ENCODE peak calls at places on chromosomes 13 and 19, in four cellular contexts. K, U, G and B are unnamed samples.

GRCh38 chr19:51324082-51324481 is 12.6 kb downstream of the IGLON5 start:
- DNase-seq in K (no peak), U (no peak), G (no peak), B (no peak)

GRCh38 chr13:74243637-74244526 is 109.7 kb upstream of the KLF12 start:
- DNase-seq in K (no peak), U (no peak), G (no peak), B (peak; percentile 76)

GRCh38 chr19:48064509-48064908 is 20.6 kb upstream of the CABP5 start:
- DNase-seq in K (peak; percentile 29), U (peak; percentile 77), G (peak; percentile 23), B (peak; percentile 54)

GRCh38 chr13:21674271-21675009 is 3.6 kb downstream of the FGF9 start:
- DNase-seq in K (peak; percentile 40), U (peak; percentile 53), G (no peak), B (no peak)

GRCh38 chr19:3124630-3125029 is 11.2 kb upstream of the GNA15 start:
- DNase-seq in K (no peak), U (no peak), G (no peak), B (no peak)

GRCh38 chr19:7870571-7871279 is 3.5 kb downstream of the PRR36 start:
- DNase-seq in K (peak; percentile 98), U (peak; percentile 81), G (peak; percentile 82), B (no peak)

GRCh38 chr19:52307275-52307674 is 10.3 kb downstream of the ZNF480 start:
- DNase-seq in K (peak; percentile 51), U (peak; percentile 79), G (no peak), B (peak; percentile 19)

GRCh38 chr19:17043744-17044143 is 17.1 kb upstream of the CPAMD8 start:
- DNase-seq in K (no peak), U (no peak), G (no peak), B (no peak)

GRCh38 chr13:40401911-40402776 is 264.3 kb downstream of the FOXO1 start:
- DNase-seq in K (no peak), U (peak; percentile 48), G (no peak), B (peak; percentile 92)

GRCh38 chr13:74026753-74027152 is 107.5 kb downstream of the KLF12 start:
- DNase-seq in K (peak; percentile 81), U (peak; percentile 96), G (no peak), B (peak; percentile 37)

GRCh38 chr13:39567569-39567968 is 35.4 kb downstream of the LHFPL6 start:
- DNase-seq in K (no peak), U (no peak), G (no peak), B (no peak)

GRCh38 chr13:97258801-97259200 is 36.7 kb downstream of the MBNL2 start:
- DNase-seq in K (no peak), U (peak; percentile 42), G (no peak), B (peak; percentile 64)

GRCh38 chr19:31181535-31181934 is 167.7 kb downstream of the TSHZ3 start:
- DNase-seq in K (no peak), U (no peak), G (no peak), B (no peak)

GRCh38 chr19:8127311-8127710 is 22.1 kb downstream of the FBN3 start:
- DNase-seq in K (no peak), U (no peak), G (no peak), B (no peak)

GRCh38 chr13:90485441-90485840 is 862.0 kb upstream of the MIR17HG start:
- DNase-seq in K (no peak), U (no peak), G (no peak), B (peak; percentile 65)

GRCh38 chr13:99367663-99368448 is 60.7 kb upstream of the GPR183 start:
- DNase-seq in K (no peak), U (peak; percentile 35), G (no peak), B (no peak)

GRCh38 chr13:46622918-46623256 is 69.9 kb downstream of the LRCH1 start:
- DNase-seq in K (no peak), U (no peak), G (no peak), B (peak; percentile 84)

GRCh38 chr19:46634045-46634655 is 1.9 kb downstream of the GNG8 start:
- DNase-seq in K (peak; percentile 97), U (peak; percentile 95), G (peak; percentile 87), B (peak; percentile 64)

GRCh38 chr13:30907167-30907761 is 1.2 kb downstream of the MEDAG start:
- DNase-seq in K (no peak), U (peak; percentile 25), G (no peak), B (peak; percentile 51)

GRCh38 chr19:18194554-18195238 is 1.7 kb downstream of the MPV17L2 start:
- DNase-seq in K (peak; percentile 77), U (peak; percentile 61), G (no peak), B (peak; percentile 34)

GRCh38 chr13:53368948-53369347 is 340.3 kb downstream of the OLFM4 start:
- DNase-seq in K (no peak), U (peak; percentile 29), G (no peak), B (no peak)

GRCh38 chr13:44308352-44308751 is 65.3 kb upstream of the SERP2 start:
- DNase-seq in K (no peak), U (no peak), G (no peak), B (no peak)

GRCh38 chr19:55284405-55285058 is 735 bp downstream of the BRSK1 start:
- DNase-seq in K (peak; percentile 67), U (peak; percentile 48), G (no peak), B (no peak)

GRCh38 chr13:23709521-23709920 is 139.3 kb downstream of the TNFRSF19 start:
- DNase-seq in K (no peak), U (peak; percentile 39), G (no peak), B (peak; percentile 25)

GRCh38 chr13:99962242-99962641 is 9.3 kb downstream of the ZIC5 start:
- DNase-seq in K (no peak), U (no peak), G (no peak), B (no peak)

GRCh38 chr13:42348576-42348975 is 76.6 kb downstream of the AKAP11 start:
- DNase-seq in K (no peak), U (no peak), G (no peak), B (no peak)

GRCh38 chr13:40230833-40231266 is 435.6 kb downstream of the FOXO1 start:
- DNase-seq in K (no peak), U (no peak), G (no peak), B (no peak)

GRCh38 chr13:101757446-101758039 is 305.1 kb downstream of the ITGBL1 start:
- DNase-seq in K (no peak), U (peak; percentile 54), G (no peak), B (peak; percentile 50)

GRCh38 chr13:72527333-72527732 is 200.1 kb downstream of the MZT1 start:
- DNase-seq in K (no peak), U (no peak), G (peak; percentile 9), B (no peak)

GRCh38 chr13:30849611-30850010 is 56.5 kb upstream of the MEDAG start:
- DNase-seq in K (no peak), U (no peak), G (no peak), B (no peak)

GRCh38 chr13:43354147-43354945 is 331.0 kb downstream of the DNAJC15 start:
- DNase-seq in K (no peak), U (no peak), G (no peak), B (no peak)

GRCh38 chr13:30779608-30780007 is 44.3 kb downstream of the ALOX5AP start:
- DNase-seq in K (no peak), U (no peak), G (no peak), B (no peak)

GRCh38 chr13:39676315-39676876 is 20.9 kb downstream of the COG6 start:
- DNase-seq in K (no peak), U (peak; percentile 53), G (no peak), B (peak; percentile 39)

GRCh38 chr19:15672580-15673175 is at the start of gene CYP4F12:
- DNase-seq in K (no peak), U (no peak), G (no peak), B (no peak)

GRCh38 chr13:93963266-93964131 is 516.0 kb downstream of the DCT start:
- DNase-seq in K (no peak), U (peak; percentile 65), G (no peak), B (peak; percentile 61)

GRCh38 chr13:99985243-99985874 is 3.8 kb downstream of the ZIC2 start:
- DNase-seq in K (peak; percentile 65), U (peak; percentile 81), G (no peak), B (no peak)

DNA sequence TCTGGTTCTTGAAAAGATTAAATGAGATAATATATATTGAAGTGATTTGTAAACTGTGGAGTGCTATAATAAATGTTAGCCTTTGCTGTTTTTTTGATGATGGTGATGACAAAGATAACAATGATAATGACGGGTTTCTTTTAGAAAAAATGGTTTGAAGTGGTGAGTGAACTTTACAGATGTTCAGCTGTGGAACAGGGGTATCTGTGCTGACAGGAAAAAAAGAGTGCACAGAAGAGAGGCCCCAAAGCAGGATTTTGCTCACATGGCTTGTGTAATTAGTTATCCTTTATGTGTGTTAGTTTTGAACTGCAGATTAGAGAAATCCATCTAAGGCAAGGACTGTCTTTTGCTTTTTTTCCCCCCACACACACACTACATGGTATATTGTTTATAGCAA is 119.2 kb downstream of the CYSLTR2 start:
- DNase-seq in K (no peak), U (no peak), G (no peak), B (no peak)
- H3K4me2 ChIP-seq in K (no peak overlapping the region), U (no peak overlapping the region), G (no peak overlapping the region), B (no peak overlapping the region)

DNA sequence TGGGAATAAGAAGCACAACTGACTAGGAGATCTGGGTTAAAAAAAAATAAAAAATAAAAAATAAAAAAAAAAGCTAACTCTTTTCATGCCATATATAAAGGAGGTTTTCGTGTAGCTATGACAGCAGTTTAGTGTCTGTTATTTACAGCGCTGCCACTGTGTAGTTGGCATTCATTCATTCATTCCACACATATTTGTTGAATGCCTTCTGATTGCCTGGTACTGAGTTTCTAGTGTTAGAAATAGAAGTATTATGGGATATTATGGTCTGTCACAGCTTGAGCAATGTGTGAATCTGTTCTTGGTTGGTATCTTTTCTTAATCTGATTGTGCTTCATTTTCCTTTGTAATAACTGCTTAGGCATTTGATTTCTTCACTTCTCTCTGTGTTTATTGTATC is 237.4 kb downstream of the NBEA start:
- DNase-seq in K (no peak), U (no peak), G (no peak), B (no peak)
- H4K5ac ChIP-seq in K (no peak overlapping the region), U (no peak overlapping the region), G (no peak overlapping the region), B (no peak overlapping the region)

GRCh38 chr19:5686647-5687359 is 3.3 kb upstream of the RPL36 start:
- DNase-seq in K (peak; percentile 97), U (peak; percentile 96), G (peak; percentile 90), B (peak; percentile 83)
- H3K4ac ChIP-seq in K (no peak overlapping the region), U (no peak overlapping the region), G (no peak overlapping the region), B (no peak overlapping the region)

DNA sequence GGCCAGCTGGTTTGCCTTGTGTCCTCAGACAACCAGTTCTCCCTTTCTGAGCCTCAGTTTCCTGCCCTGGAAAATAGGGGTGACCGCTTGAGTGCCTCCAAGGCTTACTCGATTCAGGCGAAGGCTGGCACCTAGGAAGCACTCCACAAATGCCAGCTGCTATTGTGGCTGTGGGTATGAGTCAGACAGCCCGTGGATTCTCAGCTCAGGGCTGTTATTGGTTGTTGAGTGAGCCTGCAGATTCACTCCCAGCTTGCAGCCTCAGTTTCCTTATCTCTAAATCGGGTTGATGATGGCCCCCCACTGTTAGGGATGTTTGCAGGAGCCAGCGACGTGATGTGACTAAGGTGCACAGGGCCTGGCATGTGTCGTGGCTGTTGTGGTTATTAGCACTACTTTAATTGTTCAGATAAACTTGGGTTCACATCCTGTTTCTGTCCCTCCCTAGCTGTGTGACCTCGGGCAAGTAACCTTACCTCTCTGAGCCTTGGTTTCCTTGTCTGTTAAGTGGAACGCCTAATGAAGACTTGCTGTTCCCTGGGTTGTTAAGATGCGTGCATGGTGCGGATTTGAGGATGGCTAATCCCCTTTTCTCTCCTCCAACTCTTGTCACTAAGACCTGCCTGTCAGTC is 2.4 kb downstream of the MARK4 start:
- DNase-seq in K (no peak), U (peak; percentile 27), G (no peak), B (peak; percentile 21)
- H3K4me2 ChIP-seq in K (no peak overlapping the region), U (no peak overlapping the region), G (no peak overlapping the region), B (peak overlapping the region; percentile 49)